ENCODE peak calls at places on chromosome 11, in six cellular contexts. One of them, this sample, is unnamed.

GRCh38 chr11:17179972-17180371 is 27.8 kb downstream of the PIK3C2A start:
- DNase-seq in esophagus squamous epithelium: no peak
- DNase-seq in osteoblast: no peak
- DNase-seq in uterus: no peak
- DNase-seq in NT2/D1: no peak
- DNase-seq in IMR-90: no peak
- DNase-seq in this sample: no peak

GRCh38 chr11:72840780-72841179 is 26.6 kb downstream of the ATG16L2 start:
- DNase-seq in osteoblast: peak
- DNase-seq in NT2/D1: no peak
- DNase-seq in esophagus squamous epithelium: no peak
- DNase-seq in IMR-90: peak
- DNase-seq in uterus: peak
- DNase-seq in this sample: no peak

GRCh38 chr11:25159341-25159740 is 662.5 kb downstream of the LUZP2 start:
- DNase-seq in NT2/D1: no peak
- DNase-seq in uterus: no peak
- DNase-seq in esophagus squamous epithelium: no peak
- DNase-seq in IMR-90: peak
- DNase-seq in osteoblast: no peak
- DNase-seq in this sample: no peak

GRCh38 chr11:123202155-123202714 is 7.2 kb upstream of the CLMP start:
- DNase-seq in uterus: peak
- DNase-seq in IMR-90: peak
- DNase-seq in NT2/D1: no peak
- DNase-seq in esophagus squamous epithelium: no peak
- DNase-seq in osteoblast: no peak
- DNase-seq in this sample: no peak

GRCh38 chr11:1015064-1015463 is 21.5 kb downstream of the MUC6 start:
- DNase-seq in NT2/D1: no peak
- DNase-seq in esophagus squamous epithelium: no peak
- DNase-seq in IMR-90: no peak
- DNase-seq in osteoblast: no peak
- DNase-seq in uterus: no peak
- DNase-seq in this sample: no peak

GRCh38 chr11:61687420-61687819 is 7.2 kb downstream of the DAGLA start:
- DNase-seq in osteoblast: no peak
- DNase-seq in esophagus squamous epithelium: no peak
- DNase-seq in NT2/D1: no peak
- DNase-seq in uterus: no peak
- DNase-seq in IMR-90: no peak
- DNase-seq in this sample: no peak

GRCh38 chr11:1435820-1436467 is 46.2 kb downstream of the BRSK2 start:
- DNase-seq in uterus: no peak
- DNase-seq in osteoblast: no peak
- DNase-seq in IMR-90: no peak
- DNase-seq in NT2/D1: no peak
- DNase-seq in esophagus squamous epithelium: no peak
- DNase-seq in this sample: no peak

GRCh38 chr11:38543311-38543710 is 1945.3 kb upstream of the RAG2 start:
- DNase-seq in uterus: no peak
- DNase-seq in IMR-90: peak
- DNase-seq in NT2/D1: no peak
- DNase-seq in osteoblast: no peak
- DNase-seq in esophagus squamous epithelium: no peak
- DNase-seq in this sample: no peak

GRCh38 chr11:60263434-60263833 is 17.0 kb upstream of the MS4A4A start:
- DNase-seq in NT2/D1: no peak
- DNase-seq in osteoblast: no peak
- DNase-seq in IMR-90: no peak
- DNase-seq in uterus: no peak
- DNase-seq in esophagus squamous epithelium: no peak
- DNase-seq in this sample: no peak

GRCh38 chr11:61121917-61122316 is 19.6 kb downstream of the CD5 start:
- DNase-seq in IMR-90: no peak
- DNase-seq in NT2/D1: no peak
- DNase-seq in osteoblast: no peak
- DNase-seq in esophagus squamous epithelium: no peak
- DNase-seq in uterus: no peak
- DNase-seq in this sample: no peak

GRCh38 chr11:62370743-62371440 is 33.6 kb downstream of the ASRGL1 start:
- DNase-seq in esophagus squamous epithelium: no peak
- DNase-seq in IMR-90: no peak
- DNase-seq in NT2/D1: no peak
- DNase-seq in osteoblast: peak
- DNase-seq in uterus: no peak
- DNase-seq in this sample: no peak

GRCh38 chr11:72719144-72719543 is 33.1 kb downstream of the ARAP1 start:
- DNase-seq in IMR-90: peak
- DNase-seq in NT2/D1: no peak
- DNase-seq in uterus: no peak
- DNase-seq in osteoblast: peak
- DNase-seq in esophagus squamous epithelium: no peak
- DNase-seq in this sample: no peak

GRCh38 chr11:111540921-111541208 is 345 bp downstream of the LAYN start:
- DNase-seq in esophagus squamous epithelium: no peak
- DNase-seq in NT2/D1: no peak
- DNase-seq in uterus: no peak
- DNase-seq in osteoblast: peak
- DNase-seq in IMR-90: no peak
- DNase-seq in this sample: no peak

GRCh38 chr11:111539426-111540113 is 950 bp upstream of the LAYN start:
- DNase-seq in esophagus squamous epithelium: no peak
- DNase-seq in uterus: no peak
- DNase-seq in NT2/D1: no peak
- DNase-seq in osteoblast: no peak
- DNase-seq in IMR-90: no peak
- DNase-seq in this sample: no peak

GRCh38 chr11:111538407-111539114 is 2.0 kb upstream of the LAYN start:
- DNase-seq in NT2/D1: no peak
- DNase-seq in IMR-90: peak
- DNase-seq in osteoblast: peak
- DNase-seq in esophagus squamous epithelium: no peak
- DNase-seq in uterus: no peak
- DNase-seq in this sample: no peak

GRCh38 chr11:111541209-111542061 is 915 bp downstream of the LAYN start:
- DNase-seq in IMR-90: peak
- DNase-seq in osteoblast: peak
- DNase-seq in esophagus squamous epithelium: no peak
- DNase-seq in NT2/D1: no peak
- DNase-seq in uterus: peak
- DNase-seq in this sample: peak

GRCh38 chr11:111540114-111540920 is at the start of gene LAYN:
- DNase-seq in osteoblast: peak
- DNase-seq in uterus: peak
- DNase-seq in esophagus squamous epithelium: no peak
- DNase-seq in NT2/D1: no peak
- DNase-seq in IMR-90: peak
- DNase-seq in this sample: peak
- H3K4me3 ChIP-seq in osteoblast: peak
- H3K4me3 ChIP-seq in uterus: peak
- H3K4me3 ChIP-seq in esophagus squamous epithelium: peak
- H3K4me3 ChIP-seq in NT2/D1: peak
- H3K4me3 ChIP-seq in IMR-90: peak
- H3K4me3 ChIP-seq in this sample: peak

GRCh38 chr11:66595245-66595904 is 2.4 kb downstream of the CCS start:
- DNase-seq in uterus: no peak
- DNase-seq in IMR-90: peak
- DNase-seq in osteoblast: peak
- DNase-seq in NT2/D1: no peak
- DNase-seq in esophagus squamous epithelium: no peak
- DNase-seq in this sample: no peak

GRCh38 chr11:66593303-66593635 is 284 bp downstream of the CCS start:
- DNase-seq in IMR-90: no peak
- DNase-seq in NT2/D1: no peak
- DNase-seq in esophagus squamous epithelium: no peak
- DNase-seq in osteoblast: no peak
- DNase-seq in uterus: no peak
- DNase-seq in this sample: no peak

GRCh38 chr11:66591175-66591574 is 1.7 kb downstream of the CCDC87 start:
- DNase-seq in IMR-90: no peak
- DNase-seq in osteoblast: peak
- DNase-seq in uterus: no peak
- DNase-seq in esophagus squamous epithelium: no peak
- DNase-seq in NT2/D1: no peak
- DNase-seq in this sample: no peak

GRCh38 chr11:66592457-66593302 is at the start of the genes CCDC87 and CCS:
- DNase-seq in uterus: peak
- DNase-seq in esophagus squamous epithelium: peak
- DNase-seq in NT2/D1: peak
- DNase-seq in osteoblast: peak
- DNase-seq in IMR-90: peak
- DNase-seq in this sample: peak

GRCh38 chr11:66593650-66594049 is 665 bp downstream of the CCS start:
- DNase-seq in esophagus squamous epithelium: no peak
- DNase-seq in NT2/D1: no peak
- DNase-seq in uterus: no peak
- DNase-seq in IMR-90: no peak
- DNase-seq in osteoblast: no peak
- DNase-seq in this sample: no peak
- H3K4me3 ChIP-seq in esophagus squamous epithelium: peak
- H3K4me3 ChIP-seq in NT2/D1: peak
- H3K4me3 ChIP-seq in uterus: peak
- H3K4me3 ChIP-seq in IMR-90: peak
- H3K4me3 ChIP-seq in osteoblast: peak
- H3K4me3 ChIP-seq in this sample: peak

GRCh38 chr11:32426819-32427615 is 8.3 kb downstream of the WT1 start:
- DNase-seq in NT2/D1: no peak
- DNase-seq in uterus: peak
- DNase-seq in esophagus squamous epithelium: no peak
- DNase-seq in osteoblast: peak
- DNase-seq in IMR-90: no peak
- DNase-seq in this sample: no peak

GRCh38 chr11:32429477-32429876 is 5.9 kb downstream of the WT1 start:
- DNase-seq in IMR-90: no peak
- DNase-seq in esophagus squamous epithelium: no peak
- DNase-seq in NT2/D1: no peak
- DNase-seq in uterus: no peak
- DNase-seq in osteoblast: peak
- DNase-seq in this sample: no peak

GRCh38 chr11:32427616-32427934 is 7.8 kb downstream of the WT1 start:
- DNase-seq in NT2/D1: no peak
- DNase-seq in IMR-90: no peak
- DNase-seq in uterus: no peak
- DNase-seq in osteoblast: peak
- DNase-seq in esophagus squamous epithelium: no peak
- DNase-seq in this sample: no peak

GRCh38 chr11:32427935-32428664 is 7.2 kb downstream of the WT1 start:
- DNase-seq in esophagus squamous epithelium: no peak
- DNase-seq in IMR-90: no peak
- DNase-seq in uterus: no peak
- DNase-seq in osteoblast: peak
- DNase-seq in NT2/D1: no peak
- DNase-seq in this sample: no peak

DNA sequence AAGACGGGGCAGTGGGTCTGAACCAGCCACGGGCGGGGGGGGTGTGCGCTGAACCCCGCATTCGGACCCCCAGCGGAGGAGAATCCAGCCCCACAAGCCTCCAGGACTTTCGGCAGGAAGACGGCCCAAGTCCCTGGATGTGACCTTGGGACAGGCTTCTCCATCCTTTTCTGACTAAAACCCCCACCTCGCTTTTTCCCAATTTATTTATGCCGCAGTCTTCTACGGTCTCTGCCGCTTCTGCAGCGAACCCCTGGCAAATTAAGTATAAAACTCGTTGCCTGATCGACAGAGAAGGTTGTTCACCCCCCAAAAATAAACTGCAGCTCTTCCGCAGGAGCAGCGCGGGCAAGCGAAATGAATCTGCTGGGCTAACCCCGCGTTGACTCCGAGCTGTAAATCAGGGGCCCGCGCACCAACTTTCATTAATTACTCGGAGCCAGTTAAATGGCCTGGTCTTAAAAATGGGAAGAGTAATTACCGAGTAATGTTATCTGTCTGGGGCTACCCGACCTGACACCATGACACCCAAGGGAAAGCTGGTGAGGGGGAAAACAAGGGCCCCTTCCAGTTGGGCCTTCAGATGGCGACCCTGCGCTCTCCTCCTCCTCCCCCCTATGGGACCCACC is 6.6 kb downstream of the WT1 start:
- DNase-seq in IMR-90: no peak
- DNase-seq in osteoblast: peak
- DNase-seq in NT2/D1: no peak
- DNase-seq in uterus: peak
- DNase-seq in esophagus squamous epithelium: no peak
- DNase-seq in this sample: no peak
- H3K4me3 ChIP-seq in IMR-90: no peak
- H3K4me3 ChIP-seq in osteoblast: no peak
- H3K4me3 ChIP-seq in NT2/D1: no peak
- H3K4me3 ChIP-seq in uterus: peak
- H3K4me3 ChIP-seq in esophagus squamous epithelium: no peak
- H3K4me3 ChIP-seq in this sample: no peak

GRCh38 chr11:13008625-13009475 is at the start of gene RASSF10:
- DNase-seq in uterus: no peak
- DNase-seq in IMR-90: no peak
- DNase-seq in esophagus squamous epithelium: no peak
- DNase-seq in osteoblast: peak
- DNase-seq in NT2/D1: peak
- DNase-seq in this sample: peak
- H3K4me3 ChIP-seq in uterus: peak
- H3K4me3 ChIP-seq in IMR-90: no peak
- H3K4me3 ChIP-seq in esophagus squamous epithelium: peak
- H3K4me3 ChIP-seq in osteoblast: peak
- H3K4me3 ChIP-seq in NT2/D1: peak
- H3K4me3 ChIP-seq in this sample: peak

GRCh38 chr11:117199061-117199915 is at the start of gene TAGLN:
- DNase-seq in NT2/D1: peak
- DNase-seq in IMR-90: peak
- DNase-seq in uterus: peak
- DNase-seq in osteoblast: peak
- DNase-seq in esophagus squamous epithelium: no peak
- DNase-seq in this sample: peak
- H3K4me3 ChIP-seq in NT2/D1: peak
- H3K4me3 ChIP-seq in IMR-90: peak
- H3K4me3 ChIP-seq in uterus: peak
- H3K4me3 ChIP-seq in osteoblast: peak
- H3K4me3 ChIP-seq in esophagus squamous epithelium: peak
- H3K4me3 ChIP-seq in this sample: peak

DNA sequence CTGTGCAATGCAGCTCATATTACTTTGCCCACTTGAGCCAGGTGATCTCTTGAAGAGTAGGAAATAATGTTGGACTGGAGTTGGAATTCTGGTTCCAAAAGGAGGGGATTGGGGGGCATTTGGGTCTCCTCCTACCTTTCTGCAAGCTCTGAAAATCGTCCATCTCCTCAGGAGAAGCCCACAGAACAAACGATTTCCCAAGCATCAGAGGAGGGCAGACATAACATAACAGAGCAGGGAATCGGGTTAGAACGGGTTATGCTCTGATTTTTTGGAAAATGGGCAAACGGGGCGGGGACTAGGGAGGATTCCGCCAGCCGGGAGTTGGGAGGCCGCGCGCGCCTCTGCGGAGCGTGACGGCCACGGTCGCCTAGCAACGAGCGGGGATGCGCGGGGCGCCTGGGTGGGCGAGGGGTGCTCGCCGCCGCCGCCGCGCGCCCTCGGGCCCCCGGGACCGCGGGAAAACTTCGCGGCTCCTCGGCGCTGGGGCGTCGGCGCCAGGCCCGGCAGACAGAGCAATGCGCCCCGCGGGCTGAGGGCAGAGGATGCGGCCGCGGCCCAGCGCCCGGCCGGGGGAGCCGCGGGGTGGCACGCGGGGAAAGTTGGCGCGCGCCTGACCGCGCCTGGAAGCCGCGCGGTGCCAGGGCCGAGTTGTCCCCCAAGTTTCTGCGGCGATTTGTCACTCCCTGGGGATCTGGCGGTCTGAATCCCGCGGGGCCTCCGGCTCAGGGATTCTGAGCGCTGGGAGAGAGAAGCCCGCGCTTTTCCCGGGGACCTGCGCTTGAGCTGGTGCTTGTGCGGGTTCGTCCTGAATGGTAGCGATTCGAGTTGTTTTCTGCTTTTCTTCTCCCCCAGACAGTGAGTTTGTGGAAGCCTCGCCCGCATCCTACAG is 27.8 kb upstream of the AMOTL1 start:
- DNase-seq in IMR-90: no peak
- DNase-seq in uterus: peak
- DNase-seq in esophagus squamous epithelium: no peak
- DNase-seq in NT2/D1: no peak
- DNase-seq in osteoblast: peak
- DNase-seq in this sample: no peak
- H3K4me3 ChIP-seq in IMR-90: peak
- H3K4me3 ChIP-seq in uterus: peak
- H3K4me3 ChIP-seq in esophagus squamous epithelium: peak
- H3K4me3 ChIP-seq in NT2/D1: peak
- H3K4me3 ChIP-seq in osteoblast: peak
- H3K4me3 ChIP-seq in this sample: peak